ENCODE peak calls at places on chromosomes 12 and 14, in four cellular contexts. F is H1, T is GM12878, B is A549. L is an unnamed sample.

GRCh38 chr12:9872743-9873142 is 3.6 kb upstream of the CLEC2B start:
- DNase-seq in B (no peak), T (no peak), F (no peak), L (no peak)

GRCh38 chr14:36505193-36505815 is 14.7 kb downstream of the NKX2-1 start:
- DNase-seq in F (no peak), B (no peak), T (no peak), L (no peak)

GRCh38 chr14:72892103-72892878 is 1.6 kb downstream of the DPF3 start:
- DNase-seq in T (no peak), B (no peak), F (no peak), L (no peak)

GRCh38 chr12:6631549-6631961 is 4.2 kb downstream of the LPAR5 start:
- DNase-seq in B (no peak), T (no peak), F (no peak), L (no peak)

GRCh38 chr14:47442206-47442605 is 233.2 kb downstream of the MDGA2 start:
- DNase-seq in B (peak), T (no peak), F (peak), L (no peak)

GRCh38 chr12:121333747-121334146 is 18.5 kb downstream of the ANAPC5 start:
- DNase-seq in F (no peak), T (no peak), B (no peak), L (no peak)

GRCh38 chr12:10364839-10365681 is 24.8 kb downstream of the KLRK1 start:
- DNase-seq in B (peak), F (no peak), T (peak), L (peak)

GRCh38 chr12:123516221-123516780 is 17.2 kb downstream of the RILPL1 start:
- DNase-seq in F (no peak), T (no peak), B (no peak), L (no peak)

GRCh38 chr12:105444809-105445102 is 114.3 kb downstream of the C12orf75 start:
- DNase-seq in T (no peak), F (no peak), B (no peak), L (no peak)

GRCh38 chr12:69397978-69398377 is 38.4 kb downstream of the YEATS4 start:
- DNase-seq in F (no peak), B (no peak), T (no peak), L (no peak)

GRCh38 chr12:54526800-54527630 is 22.4 kb upstream of the PDE1B start:
- DNase-seq in F (peak), B (peak), T (no peak), L (no peak)

GRCh38 chr12:29103539-29103974 is 45.5 kb upstream of the FAR2 start:
- DNase-seq in T (peak), F (no peak), B (no peak), L (no peak)

GRCh38 chr14:70821916-70822705 is 12.8 kb upstream of the MAP3K9 start:
- DNase-seq in T (no peak), F (no peak), B (peak), L (no peak)

GRCh38 chr12:108131657-108132126 is 2.6 kb downstream of the WSCD2 start:
- DNase-seq in B (no peak), F (no peak), T (no peak), L (no peak)

GRCh38 chr14:22974530-22975313 is 7.6 kb downstream of the AJUBA start:
- DNase-seq in B (peak), T (no peak), F (no peak), L (no peak)

GRCh38 chr12:121794532-121795028 is 1.1 kb upstream of the RHOF start:
- DNase-seq in F (no peak), T (no peak), B (no peak), L (no peak)

GRCh38 chr14:59321184-59321952 is 132.9 kb downstream of the DAAM1 start:
- DNase-seq in F (no peak), T (no peak), B (no peak), L (no peak)

GRCh38 chr12:124466200-124467128 is 100.9 kb downstream of the NCOR2 start:
- DNase-seq in F (no peak), T (no peak), B (peak), L (no peak)

GRCh38 chr12:62292761-62293446 is 32.7 kb downstream of the USP15 start:
- DNase-seq in F (no peak), T (no peak), B (no peak), L (no peak)

GRCh38 chr14:44041700-44042099 is 465.4 kb downstream of the FSCB start:
- DNase-seq in F (no peak), T (no peak), B (no peak), L (no peak)

GRCh38 chr12:29149691-29150382 is 759 bp downstream of the FAR2 start:
- DNase-seq in T (no peak), F (no peak), B (no peak), L (no peak)

GRCh38 chr14:32900602-32901001 is 38.1 kb upstream of the NPAS3 start:
- DNase-seq in B (no peak), F (no peak), T (no peak), L (no peak)

GRCh38 chr12:130632582-130633174 is 83.4 kb downstream of the RIMBP2 start:
- DNase-seq in T (no peak), B (no peak), F (no peak), L (no peak)

GRCh38 chr14:59189281-59189821 is 884 bp downstream of the DAAM1 start:
- DNase-seq in B (peak), F (no peak), T (no peak), L (no peak)

GRCh38 chr12:68824131-68824530 is 16.2 kb downstream of the MDM2 start:
- DNase-seq in T (no peak), B (no peak), F (no peak), L (no peak)

GRCh38 chr14:83372271-83372670 is 1838.6 kb upstream of the SEL1L start:
- DNase-seq in T (no peak), F (no peak), B (no peak), L (no peak)

GRCh38 chr14:73432124-73432523 is 26.2 kb downstream of the NUMB start:
- DNase-seq in T (no peak), B (no peak), F (no peak), L (no peak)

GRCh38 chr12:91264178-91264577 is 81.6 kb upstream of the DCN start:
- DNase-seq in F (no peak), T (no peak), B (no peak), L (no peak)

GRCh38 chr12:98464155-98464554 is 51.2 kb upstream of the TMPO start:
- DNase-seq in F (no peak), T (no peak), B (no peak), L (no peak)

GRCh38 chr12:121238604-121239334 is 28.8 kb downstream of the P2RX4 start:
- DNase-seq in T (no peak), F (no peak), B (no peak), L (no peak)

GRCh38 chr12:32036477-32037263 is 70.0 kb upstream of the BICD1 start:
- DNase-seq in B (peak), F (no peak), T (no peak), L (no peak)

GRCh38 chr12:118981285-118982201 is at the start of gene SRRM4:
- DNase-seq in T (no peak), F (peak), B (no peak), L (no peak)

GRCh38 chr12:24546661-24547060 is 402.2 kb downstream of the BCAT1 start:
- DNase-seq in F (no peak), T (no peak), B (no peak), L (no peak)

GRCh38 chr12:82326905-82327503 is 31.2 kb downstream of the CCDC59 start:
- DNase-seq in T (no peak), F (no peak), B (peak), L (no peak)

GRCh38 chr12:6790496-6791150 is 1.3 kb downstream of the CD4 start:
- DNase-seq in F (no peak), B (no peak), T (no peak), L (no peak)

GRCh38 chr14:64718762-64719161 is 14.5 kb downstream of the PLEKHG3 start:
- DNase-seq in B (no peak), T (no peak), F (no peak), L (no peak)

GRCh38 chr12:56151672-56152131 is 685 bp upstream of the MYL6B start:
- DNase-seq in B (peak), F (no peak), T (no peak), L (no peak)

GRCh38 chr12:49225551-49226166 is 36.8 kb upstream of the TUBA1A start:
- DNase-seq in B (peak), T (no peak), F (no peak), L (no peak)

GRCh38 chr12:64672925-64673409 is 62.7 kb downstream of the RASSF3 start:
- DNase-seq in F (no peak), B (peak), T (no peak), L (no peak)
- TF ChIP-seq EP300 in F (no peak), B (no peak), T (no peak), L (peak)

GRCh38 chr12:50763637-50764115 is at the start of gene ATF1:
- DNase-seq in B (peak), F (peak), T (peak), L (peak)
- TF ChIP-seq EP300 in B (no peak), F (no peak), T (peak), L (peak)

DNA sequence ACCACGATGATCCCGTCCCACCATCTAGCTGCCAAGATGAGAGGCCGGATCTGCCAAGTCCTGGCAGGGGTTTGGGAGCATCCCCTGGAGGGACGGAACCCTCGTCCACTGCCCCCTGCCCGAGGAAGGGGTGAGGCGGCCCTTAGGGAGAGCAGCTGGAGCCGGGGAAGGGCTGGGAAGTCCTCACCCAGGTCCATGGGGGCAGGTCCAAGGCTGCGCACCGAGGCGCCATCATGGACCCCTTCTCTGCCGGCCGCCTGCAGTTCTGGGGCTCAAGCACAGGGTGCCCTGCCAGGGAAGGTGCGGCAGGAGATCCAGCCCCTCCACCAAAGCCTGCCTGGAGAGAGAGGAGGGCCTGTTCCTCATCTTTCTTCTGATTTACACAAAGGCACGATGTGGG is 17.6 kb upstream of the FBRSL1 start:
- DNase-seq in T (no peak), B (no peak), F (no peak), L (no peak)
- TF ChIP-seq EP300 in T (no peak), B (no peak), F (no peak), L (no peak)

DNA sequence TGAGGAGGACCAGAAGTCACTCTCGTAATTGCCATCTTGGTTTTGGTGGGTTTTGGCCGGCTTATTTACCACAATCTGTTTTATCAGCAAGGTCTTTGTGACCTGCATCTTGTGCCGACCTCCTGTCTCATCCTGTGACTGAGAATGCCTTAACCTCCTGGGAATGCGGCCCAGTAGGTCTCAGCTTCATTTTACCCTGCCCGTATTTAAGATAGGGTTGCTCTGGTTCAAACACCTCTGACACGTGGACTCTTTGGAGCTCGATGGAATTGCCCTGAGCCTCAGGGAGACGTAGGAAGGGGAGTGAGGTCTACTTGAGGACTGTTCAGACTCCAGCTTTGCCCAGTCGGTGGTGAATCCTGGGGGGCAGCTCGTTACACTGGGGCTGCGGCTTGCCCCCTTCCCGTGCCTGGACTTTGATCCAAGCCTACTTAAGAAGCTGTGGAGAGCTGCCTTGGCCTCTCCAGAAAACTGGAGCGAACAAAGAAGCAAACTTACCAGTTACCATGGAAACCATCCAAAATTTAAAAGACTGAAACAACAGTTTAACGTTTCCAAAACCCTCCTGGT is 27.9 kb downstream of the CALM1 start:
- DNase-seq in B (no peak), T (no peak), F (no peak), L (no peak)
- TF ChIP-seq EP300 in B (no peak), T (no peak), F (no peak), L (no peak)

DNA sequence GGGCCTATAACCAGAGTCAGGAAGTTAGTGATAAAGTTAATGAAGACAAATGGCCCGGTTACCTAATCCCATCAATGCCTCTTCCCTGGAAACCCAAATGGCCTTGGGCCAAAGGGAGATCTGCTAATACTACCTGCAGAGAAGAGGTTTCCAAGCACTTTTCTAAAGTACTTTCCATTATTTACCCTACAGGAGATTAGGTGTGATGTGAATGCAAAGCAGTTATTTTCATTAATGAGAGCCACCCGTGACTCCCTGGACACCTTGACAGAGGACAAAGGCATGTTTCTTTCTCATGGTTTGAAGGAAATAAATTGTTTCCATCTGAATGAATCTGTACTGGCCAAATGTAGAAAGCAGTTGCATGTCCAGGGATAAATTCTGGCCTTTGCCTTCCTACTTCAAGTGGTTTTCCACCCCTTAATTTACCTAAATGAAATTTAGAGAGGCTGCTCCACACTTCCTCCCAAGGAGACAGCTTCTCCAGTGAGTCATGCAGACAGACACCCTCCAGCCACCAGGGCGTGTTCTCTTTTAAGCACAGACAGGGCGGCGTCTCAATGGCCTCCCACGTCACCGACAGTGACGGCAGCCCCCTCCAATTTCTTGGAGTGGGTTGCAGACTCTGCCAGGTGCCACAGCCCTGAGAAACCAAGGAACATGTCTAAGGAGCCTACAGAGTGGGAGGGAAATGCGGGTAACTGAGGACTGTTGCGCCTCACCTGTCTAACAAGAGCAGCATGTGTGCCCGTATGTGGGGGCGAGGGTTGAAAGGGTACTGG is 43.9 kb upstream of the GNPNAT1 start:
- DNase-seq in F (no peak), T (no peak), B (peak), L (no peak)
- TF ChIP-seq EP300 in F (no peak), T (no peak), B (no peak), L (no peak)

GRCh38 chr14:28608438-28608837 is 158.1 kb upstream of the FOXG1 start:
- DNase-seq in T (no peak), B (no peak), F (no peak), L (no peak)
- TF ChIP-seq EP300 in T (no peak), B (no peak), F (no peak), L (no peak)

DNA sequence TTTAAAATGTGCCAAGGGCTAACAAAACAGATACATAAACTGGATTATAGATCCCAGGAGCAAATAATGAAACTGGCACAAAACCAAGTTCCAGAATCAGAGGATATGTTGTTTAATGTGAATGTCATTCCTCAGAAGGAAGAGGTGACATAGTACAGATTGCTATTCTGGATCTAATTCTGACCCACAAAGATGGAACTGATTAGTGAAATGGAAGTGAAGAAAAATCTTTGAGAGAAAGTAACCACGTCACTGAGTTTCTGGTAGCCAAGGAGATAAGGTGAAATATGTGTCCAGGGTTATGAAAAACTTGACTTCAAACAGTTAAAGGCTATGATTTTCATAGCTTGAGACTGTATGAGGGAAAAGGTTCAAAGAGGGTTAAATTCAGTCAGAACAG is 8.3 kb downstream of the OR10AD1 start:
- DNase-seq in T (no peak), F (no peak), B (no peak), L (no peak)
- TF ChIP-seq EP300 in T (no peak), F (no peak), B (no peak), L (no peak)

GRCh38 chr14:25041898-25042297 is 8.0 kb downstream of the STXBP6 start:
- DNase-seq in F (no peak), B (no peak), T (no peak), L (no peak)
- TF ChIP-seq EP300 in F (no peak), B (no peak), T (no peak), L (no peak)

L was measured in tibial nerve.